ENCODE peak calls at places on chromosome 18, in four cellular contexts. S, D, M and R are unnamed samples.

GRCh38 chr18:29145993-29146539 is 969.1 kb upstream of the CDH2 start:
- DNase-seq in S (no peak), D (no peak), M (no peak), R (no peak)

GRCh38 chr18:11368020-11368419 is 218.7 kb upstream of the PIEZO2 start:
- DNase-seq in S (no peak), M (no peak), D (no peak), R (no peak)

GRCh38 chr18:24802439-24802838 is 342.0 kb downstream of the HRH4 start:
- DNase-seq in M (no peak), D (no peak), S (no peak), R (no peak)

GRCh38 chr18:56825312-56825711 is 174.2 kb downstream of the WDR7 start:
- DNase-seq in D (no peak), M (no peak), S (no peak), R (no peak)

GRCh38 chr18:25434771-25435461 is 83.0 kb upstream of the ZNF521 start:
- DNase-seq in M (no peak), D (no peak), S (no peak), R (no peak)

GRCh38 chr18:23972416-23972815 is 42.1 kb upstream of the TTC39C start:
- DNase-seq in M (no peak), D (no peak), S (no peak), R (no peak)

GRCh38 chr18:58373486-58373885 is 255.4 kb downstream of the ALPK2 start:
- DNase-seq in D (peak; percentile 60), S (no peak), M (no peak), R (no peak)

GRCh38 chr18:23776306-23776705 is 87.1 kb downstream of the LAMA3 start:
- DNase-seq in S (no peak), M (no peak), D (no peak), R (no peak)

GRCh38 chr18:27861539-27861938 is 315.4 kb downstream of the CDH2 start:
- DNase-seq in M (no peak), S (no peak), D (no peak), R (no peak)

GRCh38 chr18:44093253-44093652 is 587.4 kb upstream of the SETBP1 start:
- DNase-seq in S (no peak), D (no peak), M (no peak), R (no peak)

GRCh38 chr18:7065736-7066135 is 51.9 kb downstream of the LAMA1 start:
- DNase-seq in D (no peak), S (no peak), M (no peak), R (no peak)

GRCh38 chr18:47901624-47902362 is 28.7 kb downstream of the SMAD2 start:
- DNase-seq in D (no peak), S (no peak), M (no peak), R (no peak)

GRCh38 chr18:11767935-11768334 is 78.9 kb downstream of the GNAL start:
- DNase-seq in S (no peak), D (no peak), M (no peak), R (no peak)

GRCh38 chr18:3931013-3931315 is 481.0 kb downstream of the TGIF1 start:
- DNase-seq in M (no peak), D (no peak), S (no peak), R (no peak)

GRCh38 chr18:79615091-79615490 is 64.5 kb upstream of the CTDP1 start:
- DNase-seq in D (no peak), S (no peak), M (no peak), R (no peak)

GRCh38 chr18:47798366-47798765 is 132.1 kb downstream of the SMAD2 start:
- DNase-seq in M (no peak), S (no peak), D (no peak), R (no peak)

GRCh38 chr18:51753365-51754057 is 556.0 kb upstream of the MEX3C start:
- DNase-seq in D (no peak), M (no peak), S (no peak), R (no peak)

GRCh38 chr18:63970803-63971191 is 916 bp downstream of the SERPINB8 start:
- DNase-seq in D (peak; percentile 48), M (no peak), S (peak; percentile 53), R (no peak)

GRCh38 chr18:3256693-3257626 is 5.0 kb upstream of the MYL12B start:
- DNase-seq in D (no peak), S (no peak), M (no peak), R (no peak)

GRCh38 chr18:11553098-11553940 is 56.1 kb upstream of the SLC35G4 start:
- DNase-seq in D (peak; percentile 65), S (no peak), M (no peak), R (no peak)

GRCh38 chr18:10417679-10418078 is 36.8 kb upstream of the APCDD1 start:
- DNase-seq in D (no peak), S (no peak), M (no peak), R (no peak)

GRCh38 chr18:60019463-60019840 is 119.7 kb downstream of the PMAIP1 start:
- DNase-seq in S (no peak), M (no peak), D (peak; percentile 2), R (no peak)

GRCh38 chr18:64337673-64338072 is 188.8 kb upstream of the LINC00305 start:
- DNase-seq in S (no peak), M (no peak), D (no peak), R (no peak)

GRCh38 chr18:47832348-47832747 is 98.1 kb downstream of the SMAD2 start:
- DNase-seq in D (no peak), S (no peak), M (no peak), R (no peak)

GRCh38 chr18:21205695-21206094 is 36.3 kb upstream of the GREB1L start:
- DNase-seq in M (no peak), S (no peak), D (no peak), R (no peak)

GRCh38 chr18:58580623-58581022 is 48.3 kb downstream of the ALPK2 start:
- DNase-seq in D (peak; percentile 38), S (no peak), M (no peak), R (no peak)

GRCh38 chr18:26383454-26384270 is 157.4 kb downstream of the TAF4B start:
- DNase-seq in D (peak; percentile 53), M (no peak), S (no peak), R (no peak)

GRCh38 chr18:10454800-10455550 is 540 bp downstream of the APCDD1 start:
- DNase-seq in D (no peak), M (no peak), S (peak; percentile 34), R (no peak)

GRCh38 chr18:7568426-7568825 is 1.3 kb downstream of the PTPRM start:
- DNase-seq in M (no peak), D (peak; percentile 77), S (peak; percentile 56), R (peak; percentile 35)

GRCh38 chr18:9094307-9095226 is 7.9 kb upstream of the NDUFV2 start:
- DNase-seq in D (no peak), S (no peak), M (peak; percentile 18), R (no peak)
- H3K27ac ChIP-seq in D (no peak overlapping the region), S (no peak overlapping the region), M (peak overlapping the region; percentile 33), R (no peak overlapping the region)

GRCh38 chr18:42792731-42793130 is 322.8 kb downstream of the RIT2 start:
- DNase-seq in D (no peak), M (no peak), S (no peak), R (no peak)

GRCh38 chr18:42801706-42802105 is 313.8 kb downstream of the RIT2 start:
- DNase-seq in D (no peak), S (no peak), M (no peak), R (no peak)

GRCh38 chr18:42798606-42799005 is 316.9 kb downstream of the RIT2 start:
- DNase-seq in M (no peak), S (no peak), D (peak; percentile 4), R (no peak)
- H3K27ac ChIP-seq in M (no peak overlapping the region), S (no peak overlapping the region), D (peak overlapping the region; percentile 84), R (no peak overlapping the region)

GRCh38 chr18:74233933-74234325 is 57.8 kb downstream of the CYB5A start:
- DNase-seq in S (no peak), M (no peak), D (no peak), R (no peak)
- H3K27ac ChIP-seq in S (no peak overlapping the region), M (no peak overlapping the region), D (no peak overlapping the region), R (no peak overlapping the region)

GRCh38 chr18:76445275-76445674 is 49.8 kb downstream of the ZNF516 start:
- DNase-seq in S (no peak), D (no peak), M (no peak), R (no peak)

GRCh38 chr18:76446321-76446720 is 48.7 kb downstream of the ZNF516 start:
- DNase-seq in M (no peak), S (no peak), D (no peak), R (no peak)

GRCh38 chr18:76445741-76446232 is 49.3 kb downstream of the ZNF516 start:
- DNase-seq in M (no peak), D (no peak), S (no peak), R (no peak)

GRCh38 chr18:76443519-76444435 is 51.3 kb downstream of the ZNF516 start:
- DNase-seq in S (no peak), M (no peak), D (no peak), R (no peak)

DNA sequence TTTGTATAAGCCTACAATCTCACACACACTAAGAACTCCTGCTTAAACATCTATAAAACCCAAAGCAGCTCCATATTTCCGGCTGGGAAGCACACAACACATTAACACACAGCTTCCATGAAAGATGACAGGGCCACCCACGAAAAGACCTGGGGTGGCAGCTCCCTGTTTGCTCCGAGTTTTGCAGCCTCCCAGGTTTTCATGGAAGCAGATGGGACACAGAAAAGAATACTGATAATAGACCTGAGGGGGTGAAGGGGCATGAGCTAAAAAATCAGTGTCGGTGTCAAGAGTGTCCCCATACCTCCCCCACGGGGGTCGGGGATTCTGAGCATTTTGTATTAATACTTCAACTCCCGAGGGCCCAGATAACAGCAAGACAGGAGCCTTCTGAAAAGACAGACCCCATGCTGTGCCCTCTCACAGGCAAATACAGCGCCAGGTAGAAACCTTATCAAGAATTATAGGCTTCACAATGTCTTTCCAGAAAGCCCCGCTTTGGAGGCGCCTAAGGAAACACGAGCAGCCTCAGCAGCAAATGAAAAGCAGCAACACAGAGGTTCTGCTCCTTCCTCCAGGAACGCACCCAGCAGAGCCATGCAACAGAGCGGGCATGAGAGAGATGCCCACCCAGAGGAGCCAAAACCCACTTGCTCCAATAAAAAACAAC is 50.5 kb downstream of the ZNF516 start:
- DNase-seq in M (no peak), S (no peak), D (no peak), R (no peak)
- H3K27ac ChIP-seq in M (no peak overlapping the region), S (no peak overlapping the region), D (no peak overlapping the region), R (no peak overlapping the region)

GRCh38 chr18:12840382-12840781 is 43.7 kb downstream of the PTPN2 start:
- DNase-seq in M (no peak), S (no peak), D (no peak), R (no peak)

GRCh38 chr18:12839526-12840196 is 44.4 kb downstream of the PTPN2 start:
- DNase-seq in M (no peak), D (no peak), S (no peak), R (no peak)

GRCh38 chr18:12837747-12838146 is 46.3 kb downstream of the PTPN2 start:
- DNase-seq in S (no peak), D (no peak), M (no peak), R (no peak)

GRCh38 chr18:12838178-12838634 is 45.8 kb downstream of the PTPN2 start:
- DNase-seq in M (no peak), S (no peak), D (no peak), R (no peak)

GRCh38 chr18:12839057-12839525 is 44.9 kb downstream of the PTPN2 start:
- DNase-seq in S (no peak), M (no peak), D (no peak), R (no peak)
- H3K27ac ChIP-seq in S (no peak overlapping the region), M (peak overlapping the region; percentile 25), D (no peak overlapping the region), R (no peak overlapping the region)